ENCODE peak calls at places on chromosome 11, in four cellular contexts. One of them, this sample, is unnamed.

GRCh38 chr11:122784325-122785155 is 53.8 kb upstream of the CRTAM start:
- DNase-seq in neural progenitor cell: no peak
- DNase-seq in effector memory CD4-positive, alpha-beta T cell: no peak
- DNase-seq in brain microvascular endothelial cell: peak
- DNase-seq in this sample: no peak

GRCh38 chr11:113534625-113535024 is 59.4 kb upstream of the DRD2 start:
- DNase-seq in neural progenitor cell: no peak
- DNase-seq in brain microvascular endothelial cell: no peak
- DNase-seq in effector memory CD4-positive, alpha-beta T cell: no peak
- DNase-seq in this sample: no peak

GRCh38 chr11:64605248-64605560 is 14.2 kb downstream of the SLC22A12 start:
- DNase-seq in effector memory CD4-positive, alpha-beta T cell: no peak
- DNase-seq in brain microvascular endothelial cell: no peak
- DNase-seq in neural progenitor cell: no peak
- DNase-seq in this sample: no peak

GRCh38 chr11:112289588-112290461 is 29.2 kb upstream of the PLET1 start:
- DNase-seq in neural progenitor cell: peak
- DNase-seq in brain microvascular endothelial cell: peak
- DNase-seq in effector memory CD4-positive, alpha-beta T cell: peak
- DNase-seq in this sample: peak

GRCh38 chr11:69380921-69381581 is 87.1 kb downstream of the MYEOV start:
- DNase-seq in brain microvascular endothelial cell: no peak
- DNase-seq in neural progenitor cell: no peak
- DNase-seq in effector memory CD4-positive, alpha-beta T cell: no peak
- DNase-seq in this sample: no peak

GRCh38 chr11:15845261-15845660 is 511.1 kb downstream of the SOX6 start:
- DNase-seq in neural progenitor cell: peak
- DNase-seq in brain microvascular endothelial cell: no peak
- DNase-seq in effector memory CD4-positive, alpha-beta T cell: no peak
- DNase-seq in this sample: no peak

GRCh38 chr11:96014234-96014633 is 90.3 kb upstream of the MTMR2 start:
- DNase-seq in brain microvascular endothelial cell: peak
- DNase-seq in neural progenitor cell: no peak
- DNase-seq in effector memory CD4-positive, alpha-beta T cell: peak
- DNase-seq in this sample: no peak

GRCh38 chr11:75667268-75667830 is 1.5 kb downstream of the MAP6 start:
- DNase-seq in neural progenitor cell: peak
- DNase-seq in brain microvascular endothelial cell: no peak
- DNase-seq in effector memory CD4-positive, alpha-beta T cell: no peak
- DNase-seq in this sample: no peak

GRCh38 chr11:17700991-17701390 is 18.4 kb upstream of the MYOD1 start:
- DNase-seq in effector memory CD4-positive, alpha-beta T cell: no peak
- DNase-seq in neural progenitor cell: no peak
- DNase-seq in brain microvascular endothelial cell: no peak
- DNase-seq in this sample: no peak

GRCh38 chr11:3824714-3825472 is 15.9 kb downstream of the RHOG start:
- DNase-seq in brain microvascular endothelial cell: peak
- DNase-seq in effector memory CD4-positive, alpha-beta T cell: peak
- DNase-seq in neural progenitor cell: peak
- DNase-seq in this sample: peak

GRCh38 chr11:8229299-8230177 is 34.1 kb downstream of the LMO1 start:
- DNase-seq in neural progenitor cell: no peak
- DNase-seq in effector memory CD4-positive, alpha-beta T cell: no peak
- DNase-seq in brain microvascular endothelial cell: no peak
- DNase-seq in this sample: no peak

GRCh38 chr11:65562020-65562419 is 3.9 kb upstream of the LTBP3 start:
- DNase-seq in brain microvascular endothelial cell: no peak
- DNase-seq in effector memory CD4-positive, alpha-beta T cell: no peak
- DNase-seq in neural progenitor cell: no peak
- DNase-seq in this sample: no peak

GRCh38 chr11:119618208-119618909 is 110.6 kb downstream of the NECTIN1 start:
- DNase-seq in effector memory CD4-positive, alpha-beta T cell: no peak
- DNase-seq in brain microvascular endothelial cell: no peak
- DNase-seq in neural progenitor cell: peak
- DNase-seq in this sample: no peak

GRCh38 chr11:73158356-73159051 is 16.4 kb upstream of the FCHSD2 start:
- DNase-seq in neural progenitor cell: no peak
- DNase-seq in brain microvascular endothelial cell: peak
- DNase-seq in effector memory CD4-positive, alpha-beta T cell: no peak
- DNase-seq in this sample: no peak

GRCh38 chr11:4038973-4039372 is 55.6 kb upstream of the RRM1 start:
- DNase-seq in effector memory CD4-positive, alpha-beta T cell: no peak
- DNase-seq in brain microvascular endothelial cell: peak
- DNase-seq in neural progenitor cell: no peak
- DNase-seq in this sample: no peak

GRCh38 chr11:76270387-76270786 is 64.1 kb upstream of the WNT11 start:
- DNase-seq in neural progenitor cell: no peak
- DNase-seq in effector memory CD4-positive, alpha-beta T cell: no peak
- DNase-seq in brain microvascular endothelial cell: no peak
- DNase-seq in this sample: no peak

GRCh38 chr11:129119036-129119435 is 73.1 kb downstream of the ARHGAP32 start:
- DNase-seq in neural progenitor cell: no peak
- DNase-seq in effector memory CD4-positive, alpha-beta T cell: no peak
- DNase-seq in brain microvascular endothelial cell: no peak
- DNase-seq in this sample: no peak

GRCh38 chr11:65710424-65710823 is 1.6 kb upstream of the KAT5 start:
- DNase-seq in brain microvascular endothelial cell: no peak
- DNase-seq in neural progenitor cell: no peak
- DNase-seq in effector memory CD4-positive, alpha-beta T cell: no peak
- DNase-seq in this sample: no peak

GRCh38 chr11:85923455-85923854 is 68.3 kb downstream of the CCDC83 start:
- DNase-seq in effector memory CD4-positive, alpha-beta T cell: no peak
- DNase-seq in neural progenitor cell: no peak
- DNase-seq in brain microvascular endothelial cell: no peak
- DNase-seq in this sample: no peak

GRCh38 chr11:27701262-27702105 is 1.2 kb upstream of the BDNF start:
- DNase-seq in effector memory CD4-positive, alpha-beta T cell: no peak
- DNase-seq in neural progenitor cell: peak
- DNase-seq in brain microvascular endothelial cell: peak
- DNase-seq in this sample: no peak

GRCh38 chr11:96049426-96049825 is 125.5 kb upstream of the MTMR2 start:
- DNase-seq in neural progenitor cell: no peak
- DNase-seq in brain microvascular endothelial cell: peak
- DNase-seq in effector memory CD4-positive, alpha-beta T cell: no peak
- DNase-seq in this sample: no peak